ENCODE peak calls at places on chromosomes 4 and X, in six cellular contexts. J is psoas muscle, N is endodermal cell, K is nephron progenitor cell, T is heart right ventricle, R is uterus. D is an unnamed sample.

GRCh38 chr4:38275331-38275821 is 315.2 kb downstream of the PTTG2 start:
- DNase-seq in T (no peak), N (peak; percentile 64), K (peak; percentile 32), R (no peak), J (no peak), D (no peak)

GRCh38 chrX:9197231-9197630 is 163.3 kb upstream of the FAM9B start:
- DNase-seq in N (no peak), J (no peak), K (no peak), T (no peak), R (no peak), D (no peak)

GRCh38 chr4:103915224-103915869 is 195.6 kb upstream of the TACR3 start:
- DNase-seq in N (no peak), J (no peak), K (no peak), T (no peak), R (no peak), D (no peak)

GRCh38 chr4:124060261-124060918 is 652.1 kb downstream of the ANKRD50 start:
- DNase-seq in N (no peak), J (peak; percentile 19), K (no peak), R (peak; percentile 55), T (peak; percentile 13), D (peak; percentile 17)

GRCh38 chrX:85499400-85499799 is 119.9 kb upstream of the POF1B start:
- DNase-seq in R (no peak), J (no peak), K (no peak), T (no peak), N (no peak), D (no peak)

GRCh38 chrX:11504234-11504633 is 161.5 kb downstream of the ARHGAP6 start:
- DNase-seq in T (no peak), R (no peak), N (no peak), K (no peak), J (no peak), D (no peak)

GRCh38 chr4:154634058-154634457 is 21.6 kb upstream of the FGG start:
- DNase-seq in N (no peak), J (no peak), K (no peak), R (no peak), T (no peak), D (no peak)

GRCh38 chr4:74618659-74619058 is 173.7 kb downstream of the AREG start:
- DNase-seq in K (no peak), J (no peak), R (no peak), T (no peak), N (no peak), D (no peak)

GRCh38 chr4:184988611-184989010 is 29.7 kb upstream of the HELT start:
- DNase-seq in T (no peak), R (no peak), N (no peak), J (no peak), K (no peak), D (no peak)

GRCh38 chr4:184980261-184980660 is 38.0 kb upstream of the HELT start:
- DNase-seq in T (no peak), J (no peak), N (no peak), R (no peak), K (no peak), D (no peak)

GRCh38 chr4:184979461-184980124 is 38.7 kb upstream of the HELT start:
- DNase-seq in R (no peak), T (no peak), N (no peak), J (no peak), K (no peak), D (no peak)

GRCh38 chr4:184987493-184988031 is 30.7 kb upstream of the HELT start:
- DNase-seq in K (no peak), J (no peak), R (no peak), T (no peak), N (no peak), D (no peak)

DNA sequence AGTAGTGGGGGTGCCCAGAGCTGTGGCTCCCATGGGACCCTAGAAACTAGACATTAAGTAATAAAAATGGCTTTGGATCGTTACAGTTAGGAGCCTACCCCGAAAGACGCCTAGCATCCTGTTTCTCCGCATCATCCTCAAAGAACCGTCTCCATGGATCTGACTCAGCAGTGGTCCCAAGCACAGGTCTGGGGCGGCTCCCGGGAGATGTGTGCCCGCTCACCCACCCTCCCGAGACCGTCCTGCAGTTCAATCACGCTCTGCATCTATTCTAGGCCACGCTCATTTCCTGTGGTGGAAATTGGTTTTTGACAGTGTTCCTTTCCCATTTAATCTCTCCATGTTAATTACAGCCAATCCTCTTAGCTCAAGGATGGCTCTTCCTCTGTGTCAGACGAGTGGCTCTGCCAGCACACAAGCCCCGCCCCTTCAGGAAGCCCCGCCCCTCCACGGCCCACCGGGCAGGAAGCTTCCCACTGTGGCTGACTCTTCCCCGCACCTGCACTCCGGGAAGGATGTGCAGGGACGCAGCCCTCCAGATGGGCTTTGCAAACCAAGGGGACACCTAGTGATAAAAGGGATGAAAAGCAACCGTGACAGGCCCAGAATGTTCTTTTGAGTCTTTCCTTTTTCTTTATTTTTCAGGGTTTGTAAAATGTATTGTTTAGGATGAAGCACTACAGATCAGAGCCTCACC is 34.5 kb upstream of the HELT start:
- DNase-seq in R (peak; percentile 64), J (peak; percentile 53), T (peak; percentile 69), N (peak; percentile 95), K (peak; percentile 82), D (peak; percentile 29)
- TF ChIP-seq CTCF in R (no peak), J (peak; percentile 51), T (peak; percentile 55), N (peak; percentile 69), K (peak; percentile 27), D (no peak)

GRCh38 chr4:159256037-159256436 is 153.2 kb downstream of the RAPGEF2 start:
- DNase-seq in T (no peak), R (no peak), K (no peak), J (no peak), N (no peak), D (no peak)
- TF ChIP-seq CTCF in T (peak; percentile 16), R (no peak), K (no peak), J (no peak), N (peak; percentile 53), D (no peak)

DNA sequence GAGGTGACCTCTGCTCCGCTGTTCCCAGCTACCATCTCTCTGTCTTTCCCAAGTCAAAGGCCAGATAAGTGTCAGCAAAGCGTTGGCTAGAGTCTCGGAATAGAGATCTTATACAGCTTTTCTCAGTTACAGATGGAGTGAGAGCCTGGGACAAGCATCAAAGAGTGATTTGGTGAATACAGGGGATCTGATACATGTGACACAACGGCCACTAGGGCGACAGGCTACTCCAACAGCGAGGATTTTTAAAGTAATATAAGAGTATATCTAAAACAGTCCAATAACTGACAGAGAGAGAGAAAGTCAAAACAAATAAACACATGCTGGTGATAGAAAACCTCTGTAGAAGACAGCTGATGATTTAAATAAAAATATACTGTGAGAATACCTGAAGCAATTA is 433.1 kb upstream of the SMIM31 start:
- DNase-seq in K (no peak), J (no peak), T (no peak), R (no peak), N (no peak), D (no peak)
- TF ChIP-seq CTCF in K (no peak), J (no peak), T (no peak), R (no peak), N (peak; percentile 68), D (no peak)

DNA sequence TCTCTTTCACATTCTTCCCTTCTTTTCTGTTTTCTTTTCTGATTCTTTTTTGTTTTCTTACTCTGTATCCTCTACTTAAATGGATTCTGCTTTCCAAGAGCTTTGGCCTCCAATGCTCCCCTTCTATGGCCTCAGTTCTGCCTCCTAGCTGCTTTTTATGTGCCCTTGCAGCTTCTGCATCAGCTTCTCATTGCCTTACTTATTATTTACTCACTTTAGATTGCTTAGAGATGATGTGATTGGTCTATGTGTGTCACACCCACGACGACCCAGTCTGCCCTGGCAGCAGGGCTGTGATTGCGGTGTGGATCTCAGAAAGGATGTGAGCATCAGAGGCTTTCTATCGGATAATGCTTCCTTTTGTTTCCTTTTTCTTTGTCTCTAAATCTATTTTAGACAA is 71.8 kb upstream of the SMARCA5 start:
- DNase-seq in J (no peak), R (no peak), N (no peak), T (no peak), K (no peak), D (no peak)
- TF ChIP-seq CTCF in J (no peak), R (no peak), N (no peak), T (no peak), K (no peak), D (no peak)

DNA sequence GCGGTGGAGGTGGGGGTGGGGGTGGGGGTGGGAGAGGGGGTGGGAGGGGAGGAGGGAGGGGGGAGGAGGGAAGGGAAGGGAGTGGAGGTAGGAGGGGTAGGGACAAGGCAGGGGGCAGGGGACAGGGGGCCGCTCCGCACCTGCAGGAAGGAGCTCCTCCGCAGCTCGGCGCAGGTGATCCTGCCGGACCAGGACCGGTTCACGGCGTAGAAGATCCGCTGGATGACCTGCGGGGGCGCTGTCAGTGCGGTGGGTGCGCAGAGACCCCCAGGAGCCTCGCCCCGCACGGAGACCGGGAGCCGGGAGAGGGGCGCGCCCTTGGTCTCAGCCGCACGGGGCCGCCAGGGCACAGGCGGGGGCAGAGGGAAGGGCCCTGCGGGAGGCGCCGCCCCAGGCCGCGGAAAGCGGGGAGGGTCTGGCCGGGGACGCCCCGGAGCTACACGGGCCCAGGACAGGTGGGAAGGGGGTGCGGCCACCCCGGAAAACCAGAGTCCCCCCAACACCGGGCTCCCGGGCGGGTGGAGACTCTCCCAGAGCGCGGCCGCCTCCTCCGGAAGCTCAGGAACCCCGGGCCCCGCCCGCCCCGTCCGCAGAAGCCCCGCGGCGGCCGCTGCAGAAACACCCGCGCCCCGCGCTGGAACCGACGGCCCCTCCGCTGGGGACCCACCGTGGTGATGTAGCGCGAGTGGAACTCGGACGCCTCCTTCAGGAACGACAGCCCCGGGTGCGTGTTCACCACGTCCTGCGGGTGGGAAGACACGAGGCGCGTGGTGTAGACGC is 27.6 kb upstream of the GTPBP6 start:
- DNase-seq in R (no peak), N (no peak), T (no peak), K (no peak), J (no peak), D (peak; percentile 74)
- TF ChIP-seq CTCF in R (no peak), N (peak; percentile 31), T (no peak), K (no peak), J (no peak), D (no peak)

D was measured in pancreas.